ENCODE peak calls at places on chromosomes 1 and 21, in five cellular contexts. F, C, O, X and N are unnamed samples. For H3K4me1, the result is how much of the 10 kb centered on the place peaks cover.

GRCh38 chr1:88890790-88891317 is 513 bp downstream of the GTF2B start:
- DNase-seq in F (peak), C (peak), O (peak), X (peak), N (peak)

GRCh38 chr1:236156512-236157208 is 14.3 kb downstream of the GPR137B start:
- DNase-seq in F (no peak), C (peak), O (no peak), X (no peak), N (no peak)

GRCh38 chr1:154326546-154327465 is 1.5 kb downstream of the ATP8B2 start:
- DNase-seq in F (peak), C (no peak), O (peak), X (no peak), N (no peak)

GRCh38 chr21:42438316-42439205 is 34.9 kb downstream of the UBASH3A start:
- DNase-seq in F (no peak), C (no peak), O (no peak), X (no peak), N (no peak)

GRCh38 chr21:37762606-37763005 is 153.7 kb downstream of the KCNJ6 start:
- DNase-seq in F (no peak), C (no peak), O (no peak), X (no peak), N (peak)

GRCh38 chr1:3312894-3313578 is 141.4 kb upstream of the ARHGEF16 start:
- DNase-seq in F (peak), C (no peak), O (peak), X (peak), N (peak)

GRCh38 chr1:19735419-19736127 is 64.1 kb downstream of the TMCO4 start:
- DNase-seq in F (peak), C (no peak), O (peak), X (no peak), N (peak)

GRCh38 chr1:222919478-222919865 is 104.6 kb downstream of the DISP1 start:
- DNase-seq in F (peak), C (no peak), O (peak), X (no peak), N (no peak)

GRCh38 chr1:223774133-223774811 is 61.9 kb downstream of the CAPN2 start:
- DNase-seq in F (no peak), C (no peak), O (no peak), X (no peak), N (no peak)

GRCh38 chr1:17591814-17592430 is 52.4 kb downstream of the ARHGEF10L start:
- DNase-seq in F (no peak), C (no peak), O (no peak), X (no peak), N (no peak)

GRCh38 chr1:230286890-230287269 is 139.3 kb downstream of the PGBD5 start:
- DNase-seq in F (no peak), C (no peak), O (no peak), X (no peak), N (no peak)

GRCh38 chr1:230286166-230286889 is 139.8 kb downstream of the PGBD5 start:
- DNase-seq in F (no peak), C (no peak), O (no peak), X (no peak), N (no peak)

GRCh38 chr1:230287674-230288315 is 138.3 kb downstream of the PGBD5 start:
- DNase-seq in F (no peak), C (no peak), O (no peak), X (no peak), N (no peak)

GRCh38 chr1:230289350-230289644 is 136.8 kb downstream of the PGBD5 start:
- DNase-seq in F (no peak), C (no peak), O (no peak), X (no peak), N (no peak)

DNA sequence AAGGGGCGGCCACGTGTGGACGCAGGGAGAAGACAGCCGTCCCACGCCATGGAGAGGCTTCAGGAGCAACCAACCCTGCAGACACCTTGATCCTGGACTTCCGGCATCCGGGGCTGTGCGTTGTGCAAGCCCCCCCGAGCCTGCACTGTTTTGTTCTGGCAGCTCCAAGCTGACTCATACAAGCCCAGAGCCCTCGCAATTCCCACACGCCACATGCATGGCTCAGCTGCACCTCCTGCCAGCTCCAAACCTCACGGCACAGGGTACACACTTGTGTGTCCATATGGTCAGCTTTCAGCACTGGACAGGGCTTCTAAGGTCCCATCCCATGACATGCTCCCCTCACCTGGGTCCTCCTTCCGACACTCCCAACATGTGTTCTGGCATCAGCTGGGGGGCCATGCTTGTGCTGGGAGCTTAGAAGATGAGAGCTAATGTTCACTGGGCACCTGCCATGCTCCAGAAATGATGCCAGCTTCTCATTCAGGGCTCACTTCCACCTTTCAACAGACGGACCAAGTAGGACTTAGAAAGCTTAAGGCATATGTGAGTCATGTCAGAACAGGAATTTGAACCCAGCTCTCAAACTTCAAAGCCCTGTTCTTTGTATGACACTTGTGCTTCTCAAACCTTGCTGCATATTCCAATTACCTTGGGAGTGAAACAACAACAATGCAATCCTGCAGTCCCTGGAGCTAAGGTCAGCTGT is 137.3 kb downstream of the PGBD5 start:
- DNase-seq in F (peak), C (no peak), O (peak), X (no peak), N (no peak)
- H3K4me1 ChIP-seq in F (under half), C (under half), O (under half), X (under half), N (under half)

DNA sequence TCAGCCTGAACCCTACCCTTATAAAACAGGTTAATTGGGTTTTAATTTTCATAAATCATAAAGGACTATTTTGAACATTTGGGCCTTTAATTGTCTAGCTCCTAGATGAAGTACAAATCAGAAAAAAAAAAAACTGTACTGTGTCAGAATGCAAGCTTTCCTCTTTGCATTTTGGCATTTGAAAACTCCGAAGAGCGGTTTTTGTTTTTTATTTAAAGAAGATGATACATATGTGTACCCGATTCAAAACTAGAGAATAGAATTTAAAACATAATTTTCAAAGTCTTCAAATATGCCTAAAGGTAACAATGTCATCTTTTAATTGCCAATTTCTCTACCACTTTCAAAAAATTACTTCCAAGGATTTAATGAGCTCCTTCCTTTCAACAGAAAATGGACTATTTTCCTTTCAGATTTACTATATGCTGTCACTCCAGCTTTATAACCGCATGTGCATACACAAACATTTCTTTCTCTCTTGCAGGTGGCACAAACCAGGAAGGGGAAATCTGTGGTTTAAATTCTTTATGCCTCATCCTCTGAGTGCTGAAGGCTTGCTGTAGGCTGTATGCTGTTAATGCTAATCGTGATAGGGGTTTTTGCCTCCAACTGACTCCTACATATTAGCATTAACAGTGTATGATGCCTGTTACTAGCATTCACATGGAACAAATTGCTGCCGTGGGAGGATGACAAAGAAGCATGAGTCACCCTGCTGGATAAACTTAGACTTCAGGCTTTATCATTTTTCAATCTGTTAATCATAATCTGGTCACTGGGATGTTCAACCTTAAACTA is 33.7 kb downstream of the MRPL39 start:
- DNase-seq in F (peak), C (peak), O (peak), X (no peak), N (peak)
- H3K4me3 ChIP-seq in F (peak), C (peak), O (no peak), X (no peak), N (no peak)

DNA sequence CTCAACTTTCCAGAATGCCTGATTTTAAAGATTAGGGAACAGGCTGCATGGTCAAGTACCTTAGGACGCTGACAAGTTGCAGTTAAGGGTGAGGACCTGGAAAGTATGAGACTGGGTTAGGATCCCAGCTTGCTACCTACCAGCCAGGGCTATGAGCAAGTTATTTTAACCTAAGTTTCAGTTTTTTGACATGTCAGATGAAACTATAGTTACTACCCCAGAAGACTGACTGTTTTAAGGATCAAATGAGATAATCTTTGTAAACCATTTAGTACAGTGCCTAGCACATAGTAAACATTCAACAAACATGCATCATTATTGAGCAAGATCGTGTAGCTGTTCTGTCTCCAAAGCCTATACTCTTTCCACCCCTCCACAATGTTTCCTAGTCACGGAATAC is 14.4 kb downstream of the THEMIS2 start:
- DNase-seq in F (no peak), C (no peak), O (no peak), X (no peak), N (no peak)
- H3K4me1 ChIP-seq in F (under half), C (half or more), O (under half), X (under half), N (under half)

DNA sequence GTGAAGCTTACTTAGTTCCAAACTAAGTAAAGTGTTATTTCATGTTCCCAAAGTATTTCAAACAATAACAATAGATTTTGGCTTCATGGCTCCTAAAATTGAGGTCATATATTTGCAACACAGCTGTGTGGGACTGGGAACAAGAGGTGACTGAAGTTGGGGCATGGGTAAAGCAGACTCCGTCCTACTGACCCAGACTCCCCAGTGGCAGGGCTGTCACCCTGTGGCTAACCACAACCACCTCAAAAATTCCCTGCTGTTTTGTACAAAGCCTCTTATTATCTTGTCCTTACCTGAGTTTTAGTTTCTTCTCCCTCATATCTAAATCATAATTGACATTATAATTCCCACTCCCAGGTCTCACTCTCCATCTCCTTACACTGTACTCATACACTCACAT is 117.6 kb downstream of the PTGER3 start:
- DNase-seq in F (no peak), C (no peak), O (no peak), X (no peak), N (no peak)
- H3K4me3 ChIP-seq in F (no peak), C (no peak), O (no peak), X (no peak), N (no peak)

DNA sequence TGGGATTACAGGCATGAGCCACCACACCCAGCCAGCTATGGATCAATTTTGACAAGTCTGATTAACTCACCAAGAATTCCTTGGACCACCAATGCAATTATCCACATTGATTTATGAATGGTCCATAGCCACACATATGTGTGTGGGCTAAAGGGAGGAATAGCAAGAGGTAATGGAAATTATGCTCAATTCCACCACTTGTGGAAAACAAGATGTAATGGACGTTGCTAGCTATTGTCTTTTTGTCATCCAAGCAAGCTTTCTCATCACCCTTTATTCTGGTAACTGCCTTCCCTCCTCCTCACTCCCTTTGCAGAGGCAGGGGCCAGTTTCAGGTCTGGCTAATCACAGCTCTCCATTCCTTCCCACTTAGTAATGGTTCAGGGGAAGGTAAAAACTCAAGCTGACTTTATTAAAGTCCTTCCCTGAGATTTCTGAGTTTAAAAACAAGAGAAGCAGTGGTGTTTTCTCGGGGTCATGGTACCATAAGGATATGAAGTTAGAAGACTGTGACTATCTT is 24.7 kb upstream of the RAB3GAP2 start:
- DNase-seq in F (peak), C (no peak), O (peak), X (no peak), N (no peak)
- H3K4me1 ChIP-seq in F (under half), C (under half), O (under half), X (under half), N (under half)

GRCh38 chr1:53740621-53741105 is 1.7 kb upstream of the GLIS1 start:
- DNase-seq in F (peak), C (no peak), O (peak), X (no peak), N (no peak)

GRCh38 chr1:53737648-53738204 is 1.2 kb downstream of the GLIS1 start:
- DNase-seq in F (no peak), C (no peak), O (no peak), X (no peak), N (no peak)

GRCh38 chr1:53739109-53739681 is at the start of gene GLIS1:
- DNase-seq in F (peak), C (peak), O (peak), X (peak), N (peak)

GRCh38 chr1:53736290-53736689 is 2.7 kb downstream of the GLIS1 start:
- DNase-seq in F (no peak), C (no peak), O (peak), X (no peak), N (no peak)

GRCh38 chr1:53738205-53739108 is 507 bp downstream of the GLIS1 start:
- DNase-seq in F (peak), C (no peak), O (peak), X (no peak), N (no peak)
- H3K4me3 ChIP-seq in F (peak), C (no peak), O (peak), X (peak), N (peak)

GRCh38 chr1:167747988-167748387 is 26.2 kb downstream of the MPZL1 start:
- DNase-seq in F (no peak), C (no peak), O (peak), X (no peak), N (no peak)

GRCh38 chr1:167748901-167749300 is 27.1 kb downstream of the MPZL1 start:
- DNase-seq in F (peak), C (no peak), O (peak), X (no peak), N (no peak)

GRCh38 chr1:167749741-167750140 is 28.0 kb downstream of the MPZL1 start:
- DNase-seq in F (no peak), C (no peak), O (no peak), X (no peak), N (no peak)

GRCh38 chr1:167752219-167752985 is 30.6 kb downstream of the MPZL1 start:
- DNase-seq in F (peak), C (no peak), O (peak), X (no peak), N (no peak)

GRCh38 chr1:167750641-167751040 is 28.9 kb downstream of the MPZL1 start:
- DNase-seq in F (no peak), C (no peak), O (no peak), X (no peak), N (no peak)
- H3K4me1 ChIP-seq in F (half or more), C (under half), O (under half), X (under half), N (under half)

GRCh38 chr1:147640553-147641165 is 29.7 kb downstream of the ACP6 start:
- DNase-seq in F (peak), C (peak), O (peak), X (peak), N (peak)
- H3K4me3 ChIP-seq in F (no peak), C (no peak), O (no peak), X (no peak), N (no peak)

DNA sequence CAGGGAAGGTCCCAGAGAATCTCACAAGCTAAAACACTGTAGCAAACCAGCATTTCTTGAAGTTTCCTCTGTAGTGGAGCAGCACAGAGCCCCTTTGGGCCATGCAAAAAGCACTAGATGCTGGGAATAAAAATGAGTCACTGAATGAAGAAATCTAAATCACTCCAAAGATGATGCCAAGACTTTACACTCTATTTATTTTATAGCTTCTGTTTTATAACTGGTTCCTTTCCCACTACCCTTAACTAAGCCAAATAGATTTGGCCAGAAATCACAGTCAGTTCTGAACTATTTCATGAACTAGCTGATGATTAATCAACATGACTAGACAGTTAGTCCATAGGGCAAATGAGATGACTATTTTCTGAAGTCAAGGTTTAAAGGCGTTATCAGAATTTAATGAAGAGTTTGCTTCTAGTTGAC is 89.5 kb downstream of the SCMH1 start:
- DNase-seq in F (peak), C (no peak), O (peak), X (no peak), N (no peak)
- H3K4me1 ChIP-seq in F (half or more), C (under half), O (under half), X (under half), N (under half)